ENCODE peak calls at places on chromosome 1, in five cellular contexts. R, E, A, P and B are unnamed samples.

GRCh38 chr1:184483101-184483813 is 96.4 kb downstream of the C1orf21 start:
- DNase-seq in R (no peak), E (no peak), A (no peak), P (no peak), B (no peak)

GRCh38 chr1:179025975-179026812 is 500 bp downstream of the FAM20B start:
- DNase-seq in R (peak), E (peak), A (peak), P (peak), B (peak)

GRCh38 chr1:55331355-55331754 is 116.2 kb upstream of the USP24 start:
- DNase-seq in R (no peak), E (no peak), A (no peak), P (no peak), B (no peak)

GRCh38 chr1:94954292-94955220 is 27.6 kb upstream of the CNN3 start:
- DNase-seq in R (no peak), E (no peak), A (peak), P (no peak), B (no peak)

GRCh38 chr1:169142129-169142528 is 35.6 kb downstream of the ATP1B1 start:
- DNase-seq in R (no peak), E (no peak), A (no peak), P (no peak), B (no peak)

GRCh38 chr1:21669287-21670058 is at the start of gene RAP1GAP:
- DNase-seq in R (no peak), E (no peak), A (peak), P (no peak), B (no peak)

GRCh38 chr1:174160109-174160473 is 771 bp downstream of the RABGAP1L start:
- DNase-seq in R (no peak), E (no peak), A (peak), P (peak), B (peak)

GRCh38 chr1:67817319-67817718 is 15.9 kb downstream of the GNG12 start:
- DNase-seq in R (no peak), E (no peak), A (no peak), P (no peak), B (no peak)

GRCh38 chr1:88973520-88974137 is 18.8 kb downstream of the KYAT3 start:
- DNase-seq in R (no peak), E (no peak), A (no peak), P (no peak), B (peak)

GRCh38 chr1:175129997-175130648 is 62.5 kb downstream of the KIAA0040 start:
- DNase-seq in R (no peak), E (no peak), A (no peak), P (no peak), B (no peak)

GRCh38 chr1:214548988-214549387 is 2.4 kb downstream of the PTPN14 start:
- DNase-seq in R (no peak), E (no peak), A (no peak), P (no peak), B (no peak)

GRCh38 chr1:209770636-209771415 is 13.5 kb downstream of the C1orf74 start:
- DNase-seq in R (no peak), E (no peak), A (no peak), P (no peak), B (no peak)

GRCh38 chr1:248618878-248619277 is 16.0 kb downstream of the OR2T11 start:
- DNase-seq in R (peak), E (peak), A (no peak), P (no peak), B (peak)

GRCh38 chr1:46448109-46448911 is 41.3 kb upstream of the DMBX1 start:
- DNase-seq in R (no peak), E (no peak), A (peak), P (no peak), B (no peak)

GRCh38 chr1:42380617-42381423 is at the start of gene RIMKLA:
- DNase-seq in R (no peak), E (peak), A (peak), P (peak), B (peak)

GRCh38 chr1:211603191-211603701 is 24.3 kb upstream of the SLC30A1 start:
- DNase-seq in R (no peak), E (no peak), A (no peak), P (no peak), B (no peak)

GRCh38 chr1:221392453-221392852 is 349.4 kb downstream of the DUSP10 start:
- DNase-seq in R (no peak), E (no peak), A (no peak), P (no peak), B (no peak)

GRCh38 chr1:117573386-117574040 is 32.3 kb upstream of the TENT5C start:
- DNase-seq in R (no peak), E (no peak), A (no peak), P (no peak), B (no peak)

GRCh38 chr1:7108251-7108650 is 323.0 kb downstream of the CAMTA1 start:
- DNase-seq in R (no peak), E (no peak), A (no peak), P (peak), B (peak)